ENCODE peak calls at places on chromosome 17, in nine cellular contexts. P is IMR-90, T is breast epithelium, N is mucosa of descending colon, C is heart right ventricle, M is cardiac muscle cell, Z is astrocyte of the spinal cord, W is brain microvascular endothelial cell, J is uterus. H is an unnamed sample.

GRCh38 chr17:18859256-18859655 is 1.3 kb downstream of the PRPSAP2 start:
- DNase-seq in P (peak), T (no peak), N (no peak), C (no peak), M (peak), Z (no peak), W (peak), J (no peak), H (no peak)

GRCh38 chr17:40218740-40219072 is 398 bp upstream of the WIPF2 start:
- DNase-seq in P (peak), T (peak), N (peak), C (peak), M (peak), Z (peak), W (peak), J (peak), H (peak)

GRCh38 chr17:67218385-67218950 is 26.5 kb downstream of the HELZ start:
- DNase-seq in P (peak), T (no peak), N (no peak), C (no peak), M (no peak), Z (peak), W (peak), J (no peak), H (peak)

GRCh38 chr17:40124279-40125141 is 2.7 kb downstream of the MSL1 start:
- DNase-seq in P (peak), T (no peak), N (no peak), C (no peak), M (peak), Z (no peak), W (no peak), J (no peak), H (no peak)

GRCh38 chr17:3724373-3725077 is 822 bp downstream of the HASPIN start:
- DNase-seq in P (no peak), T (no peak), N (peak), C (no peak), M (peak), Z (no peak), W (no peak), J (no peak), H (no peak)

GRCh38 chr17:46162871-46163270 is 30.4 kb downstream of the KANSL1 start:
- DNase-seq in P (no peak), T (no peak), N (no peak), C (no peak), M (no peak), Z (no peak), W (no peak), J (no peak), H (no peak)

GRCh38 chr17:1800240-1800639 is 29.5 kb downstream of the SMYD4 start:
- DNase-seq in P (no peak), T (no peak), N (no peak), C (peak), M (no peak), Z (no peak), W (no peak), J (peak), H (no peak)

GRCh38 chr17:78278139-78278741 is 46.8 kb downstream of the TMEM235 start:
- DNase-seq in P (no peak), T (no peak), N (no peak), C (no peak), M (no peak), Z (no peak), W (no peak), J (no peak), H (peak)

GRCh38 chr17:30363715-30364202 is 15.0 kb upstream of the CPD start:
- DNase-seq in P (peak), T (peak), N (peak), C (no peak), M (no peak), Z (no peak), W (no peak), J (no peak), H (peak)

GRCh38 chr17:34110315-34110714 is 144.8 kb upstream of the CCL2 start:
- DNase-seq in P (no peak), T (no peak), N (no peak), C (no peak), M (peak), Z (no peak), W (no peak), J (no peak), H (no peak)

GRCh38 chr17:2689411-2690164 is 22.0 kb downstream of the CLUH start:
- DNase-seq in P (no peak), T (peak), N (peak), C (peak), M (no peak), Z (no peak), W (no peak), J (no peak), H (no peak)

GRCh38 chr17:44137891-44138709 is 3.6 kb upstream of the HROB start:
- DNase-seq in P (peak), T (peak), N (peak), C (peak), M (peak), Z (peak), W (peak), J (peak), H (peak)

GRCh38 chr17:4541328-4542002 is 13.7 kb downstream of the MYBBP1A start:
- DNase-seq in P (no peak), T (no peak), N (no peak), C (peak), M (no peak), Z (no peak), W (no peak), J (no peak), H (no peak)

GRCh38 chr17:64694207-64694606 is 32.1 kb upstream of the SMURF2 start:
- DNase-seq in P (peak), T (peak), N (peak), C (peak), M (no peak), Z (peak), W (peak), J (no peak), H (peak)

GRCh38 chr17:17493986-17494466 is 2.2 kb downstream of the RASD1 start:
- DNase-seq in P (no peak), T (no peak), N (peak), C (no peak), M (no peak), Z (no peak), W (no peak), J (no peak), H (no peak)

GRCh38 chr17:81684442-81684911 is 666 bp downstream of the HGS start:
- DNase-seq in P (peak), T (no peak), N (no peak), C (no peak), M (no peak), Z (peak), W (peak), J (no peak), H (peak)

GRCh38 chr17:38400286-38400685 is 28.0 kb upstream of the ARHGAP23 start:
- DNase-seq in P (no peak), T (no peak), N (no peak), C (no peak), M (no peak), Z (no peak), W (no peak), J (no peak), H (no peak)

GRCh38 chr17:16980813-16981731 is 9.2 kb upstream of the TNFRSF13B start:
- DNase-seq in P (no peak), T (no peak), N (peak), C (no peak), M (no peak), Z (no peak), W (no peak), J (no peak), H (no peak)

GRCh38 chr17:74430706-74431567 is 951 bp upstream of the GPRC5C start:
- DNase-seq in P (peak), T (peak), N (peak), C (peak), M (peak), Z (peak), W (peak), J (peak), H (no peak)

GRCh38 chr17:67868176-67868575 is 42.9 kb downstream of the BPTF start:
- DNase-seq in P (no peak), T (no peak), N (no peak), C (no peak), M (no peak), Z (no peak), W (no peak), J (no peak), H (no peak)

GRCh38 chr17:6240601-6241000 is 170.4 kb downstream of the WSCD1 start:
- DNase-seq in P (no peak), T (no peak), N (no peak), C (no peak), M (no peak), Z (no peak), W (no peak), J (no peak), H (no peak)

GRCh38 chr17:63249256-63250006 is 196.7 kb downstream of the CYB561 start:
- DNase-seq in P (peak), T (no peak), N (no peak), C (no peak), M (no peak), Z (peak), W (no peak), J (no peak), H (peak)

GRCh38 chr17:12729086-12729485 is 60.2 kb upstream of the ARHGAP44 start:
- DNase-seq in P (no peak), T (no peak), N (no peak), C (no peak), M (no peak), Z (no peak), W (peak), J (no peak), H (no peak)

GRCh38 chr17:8674344-8675305 is 44.1 kb upstream of the MYH10 start:
- DNase-seq in P (peak), T (no peak), N (peak), C (peak), M (no peak), Z (peak), W (peak), J (peak), H (no peak)

GRCh38 chr17:1108560-1108809 is 71.3 kb downstream of the ABR start:
- DNase-seq in P (no peak), T (no peak), N (peak), C (no peak), M (no peak), Z (no peak), W (no peak), J (peak), H (no peak)

GRCh38 chr17:35214631-35215273 is 20.6 kb upstream of the SLC35G3 start:
- DNase-seq in P (no peak), T (no peak), N (no peak), C (no peak), M (no peak), Z (no peak), W (no peak), J (no peak), H (no peak)

GRCh38 chr17:56185905-56186783 is 32.9 kb downstream of the ANKFN1 start:
- DNase-seq in P (peak), T (no peak), N (no peak), C (no peak), M (no peak), Z (peak), W (peak), J (no peak), H (peak)

GRCh38 chr17:39736319-39737165 is 1.2 kb upstream of the GRB7 start:
- DNase-seq in P (no peak), T (no peak), N (no peak), C (no peak), M (no peak), Z (no peak), W (no peak), J (no peak), H (no peak)

GRCh38 chr17:64385187-64386083 is 5.2 kb downstream of the PECAM1 start:
- DNase-seq in P (peak), T (peak), N (no peak), C (peak), M (no peak), Z (peak), W (peak), J (peak), H (peak)

GRCh38 chr17:36500745-36501225 is 14.3 kb downstream of the ZNHIT3 start:
- DNase-seq in P (no peak), T (no peak), N (no peak), C (no peak), M (no peak), Z (no peak), W (no peak), J (no peak), H (no peak)

GRCh38 chr17:4008082-4008435 is 43.8 kb upstream of the ATP2A3 start:
- DNase-seq in P (peak), T (no peak), N (no peak), C (no peak), M (peak), Z (no peak), W (no peak), J (no peak), H (no peak)

GRCh38 chr17:53722407-53722806 is 100.3 kb upstream of the KIF2B start:
- DNase-seq in P (peak), T (no peak), N (no peak), C (no peak), M (no peak), Z (peak), W (peak), J (no peak), H (peak)

GRCh38 chr17:81685108-81685507 is 1.3 kb downstream of the HGS start:
- DNase-seq in P (peak), T (no peak), N (no peak), C (no peak), M (no peak), Z (peak), W (peak), J (no peak), H (peak)

GRCh38 chr17:42050360-42051012 is at the start of gene C17orf113:
- DNase-seq in P (no peak), T (no peak), N (peak), C (peak), M (peak), Z (no peak), W (peak), J (peak), H (no peak)

GRCh38 chr17:63498621-63499195 is 21.8 kb downstream of the ACE start:
- DNase-seq in P (peak), T (no peak), N (no peak), C (no peak), M (no peak), Z (peak), W (no peak), J (no peak), H (no peak)

GRCh38 chr17:5499790-5500189 is 13.4 kb downstream of the MIS12 start:
- DNase-seq in P (no peak), T (no peak), N (no peak), C (no peak), M (peak), Z (no peak), W (no peak), J (peak), H (no peak)

GRCh38 chr17:72615627-72615991 is 476.9 kb downstream of the SLC39A11 start:
- DNase-seq in P (no peak), T (no peak), N (no peak), C (no peak), M (no peak), Z (no peak), W (no peak), J (no peak), H (no peak)

GRCh38 chr17:5841862-5842261 is 228.3 kb upstream of the WSCD1 start:
- DNase-seq in P (no peak), T (no peak), N (no peak), C (no peak), M (no peak), Z (no peak), W (no peak), J (no peak), H (no peak)

DNA sequence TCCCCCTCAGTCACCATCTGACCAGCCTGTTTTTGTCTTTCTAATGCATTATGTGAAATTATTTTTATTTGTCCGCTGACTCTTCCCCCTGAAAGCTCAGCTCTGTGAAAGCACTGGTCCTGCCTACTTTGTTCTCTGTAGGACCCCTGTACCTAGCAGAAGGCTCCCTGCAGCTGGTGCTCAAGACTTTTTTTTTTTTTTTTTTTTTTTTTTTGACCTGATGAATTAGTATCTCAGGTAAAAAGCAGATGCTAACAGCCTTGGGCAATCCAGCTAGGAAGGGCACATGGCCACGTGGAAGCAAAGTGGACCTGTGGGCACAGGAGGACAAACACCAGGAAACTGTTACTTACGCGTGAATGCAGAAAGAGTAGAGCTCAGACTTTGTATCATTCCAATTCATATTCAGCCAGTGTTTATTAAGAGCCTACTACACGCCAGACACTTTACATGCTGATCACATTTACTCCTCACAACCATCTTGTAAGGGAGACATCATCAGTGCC is 629 bp upstream of the UNC119 start:
- DNase-seq in P (no peak), T (no peak), N (no peak), C (no peak), M (no peak), Z (no peak), W (no peak), J (no peak), H (no peak)
- H3K4me3 ChIP-seq in P (no peak), T (no peak), N (no peak), C (peak), M (peak), Z (peak), W (peak), J (no peak), H (peak)

DNA sequence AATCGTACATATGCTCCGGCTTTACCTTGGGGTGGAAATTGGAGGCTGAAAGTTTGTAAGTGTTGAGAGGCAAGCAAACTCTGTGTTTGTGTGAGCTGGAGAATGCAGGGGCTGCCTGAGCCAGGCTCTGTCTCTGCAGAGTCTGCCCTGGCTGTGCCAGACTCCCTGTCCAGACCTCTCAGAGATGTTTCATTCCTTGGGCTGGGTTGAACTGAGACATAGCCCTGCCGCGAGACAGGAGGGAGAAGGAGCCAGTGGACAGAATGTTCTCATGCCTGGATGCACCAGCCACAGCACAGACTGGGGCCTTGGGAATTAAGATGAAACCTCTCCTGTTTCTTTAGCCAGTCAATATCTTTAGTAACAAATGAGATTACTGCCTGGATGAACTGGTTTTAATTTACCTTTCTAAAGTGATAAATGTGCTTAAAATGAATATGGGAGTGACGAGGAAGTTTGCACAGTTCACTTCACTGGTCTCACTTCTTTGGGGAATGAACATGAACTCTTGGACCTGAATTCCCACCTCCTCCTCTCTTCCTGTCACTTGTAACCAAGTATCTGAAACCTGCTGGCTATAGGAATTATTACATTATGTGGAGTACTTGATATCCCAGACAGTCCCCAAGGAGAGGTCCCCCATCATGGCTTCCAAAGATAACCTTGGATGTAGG is 40.1 kb downstream of the YPEL2 start:
- DNase-seq in P (no peak), T (no peak), N (peak), C (peak), M (no peak), Z (no peak), W (peak), J (peak), H (peak)
- H3K4me3 ChIP-seq in P (no peak), T (peak), N (no peak), C (no peak), M (no peak), Z (no peak), W (no peak), J (no peak), H (no peak)

GRCh38 chr17:83067071-83067717 is 12.2 kb upstream of the METRNL start:
- DNase-seq in P (no peak), T (no peak), N (peak), C (peak), M (no peak), Z (no peak), W (no peak), J (peak), H (no peak)

GRCh38 chr17:83069571-83069906 is 9.9 kb upstream of the METRNL start:
- DNase-seq in P (no peak), T (no peak), N (no peak), C (no peak), M (no peak), Z (no peak), W (no peak), J (no peak), H (no peak)

GRCh38 chr17:83068641-83069570 is 10.5 kb upstream of the METRNL start:
- DNase-seq in P (no peak), T (no peak), N (peak), C (peak), M (no peak), Z (no peak), W (no peak), J (no peak), H (no peak)

GRCh38 chr17:83065660-83066542 is 13.5 kb upstream of the METRNL start:
- DNase-seq in P (no peak), T (no peak), N (peak), C (peak), M (no peak), Z (no peak), W (no peak), J (peak), H (no peak)

DNA sequence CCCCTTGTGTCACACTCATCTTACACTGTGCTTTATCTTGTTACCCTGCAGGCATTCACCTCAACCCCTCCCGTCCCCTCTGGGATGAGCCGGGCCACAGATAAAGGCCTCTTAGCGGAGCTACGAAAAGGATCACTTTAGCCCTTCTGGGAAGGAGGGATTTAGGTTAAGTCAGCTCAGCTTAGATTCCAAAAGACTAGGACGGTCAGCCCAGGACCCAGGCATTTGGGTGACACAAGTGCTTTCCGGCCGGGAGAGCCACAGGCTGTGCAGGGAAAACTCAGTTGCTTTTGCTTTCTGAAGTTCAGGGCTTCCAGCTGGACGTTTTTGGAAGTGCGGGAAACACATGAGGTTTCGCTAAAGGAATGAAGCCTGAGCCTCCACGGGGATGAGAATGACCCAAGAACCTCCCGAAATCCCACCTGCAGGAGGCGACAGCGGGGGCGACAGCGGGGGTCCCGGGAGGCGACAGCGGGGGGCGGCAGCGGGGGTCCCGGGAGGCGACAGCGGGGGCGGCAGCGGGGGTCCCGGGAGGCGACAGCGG is 11.6 kb upstream of the METRNL start:
- DNase-seq in P (peak), T (no peak), N (peak), C (no peak), M (peak), Z (no peak), W (no peak), J (no peak), H (no peak)
- H3K4me3 ChIP-seq in P (no peak), T (no peak), N (no peak), C (no peak), M (no peak), Z (no peak), W (no peak), J (no peak), H (no peak)

DNA sequence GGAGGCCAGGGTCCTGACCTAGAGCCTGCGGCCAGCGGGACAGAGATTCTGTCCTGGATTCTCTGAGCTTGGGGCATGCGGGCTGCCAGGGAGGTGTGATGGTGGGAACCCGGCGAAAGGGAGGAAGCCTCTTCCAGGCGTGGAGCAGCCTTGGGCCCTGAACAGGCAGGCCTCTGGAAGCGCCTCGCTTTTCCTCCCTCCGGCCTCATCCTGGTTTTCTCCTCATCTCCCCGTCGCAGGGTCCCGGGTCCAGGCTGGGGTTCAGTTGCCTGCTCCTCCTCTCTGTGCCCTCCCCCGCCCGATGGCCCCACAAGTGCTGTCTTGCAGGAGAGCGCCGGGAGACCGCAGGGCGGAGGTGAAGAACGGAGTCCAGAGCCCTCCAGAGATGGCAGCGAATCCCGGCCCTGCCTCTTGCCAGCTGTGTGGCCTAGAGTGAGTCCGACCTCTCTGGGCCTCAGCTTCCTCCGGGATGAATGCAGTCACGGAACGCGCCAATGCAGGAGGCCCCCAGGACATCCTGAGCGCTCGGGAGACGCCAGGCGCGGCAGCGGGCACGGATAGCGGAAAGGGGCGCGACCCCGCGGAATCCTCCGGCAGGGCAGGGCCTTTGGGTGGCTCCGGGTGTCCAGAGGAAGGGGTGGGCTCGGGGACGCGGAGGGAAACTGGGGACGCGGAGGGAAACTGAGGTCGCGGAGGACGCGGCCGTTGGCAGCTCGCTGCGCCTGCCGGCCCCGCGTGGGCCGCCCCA is 553 bp upstream of the RAB11FIP4 start:
- DNase-seq in P (no peak), T (no peak), N (no peak), C (no peak), M (no peak), Z (no peak), W (no peak), J (no peak), H (no peak)
- H3K4me3 ChIP-seq in P (peak), T (peak), N (no peak), C (peak), M (peak), Z (peak), W (peak), J (peak), H (peak)